ENCODE peak calls at places on chromosome 21, in four cellular contexts. I is Calu3, S is fibroblast of pulmonary artery, A is K562. V is an unnamed sample.
A peak's percentile ranks its signal among the peaks of the same experiment; 100 is the strongest.

GRCh38 chr21:38468989-38469388 is 29.3 kb downstream of the ERG start:
- DNase-seq in S (no peak), A (no peak), I (no peak), V (no peak)

GRCh38 chr21:45255381-45256020 is 32.2 kb downstream of the POFUT2 start:
- DNase-seq in A (peak; percentile 59), S (no peak), I (peak; percentile 28), V (no peak)

GRCh38 chr21:33028759-33029511 is 3.2 kb downstream of the OLIG2 start:
- DNase-seq in S (no peak), I (no peak), A (no peak), V (no peak)

GRCh38 chr21:33157303-33157702 is 72.4 kb upstream of the IFNAR2 start:
- DNase-seq in I (no peak), S (peak; percentile 24), A (no peak), V (no peak)

GRCh38 chr21:39904457-39904856 is 37.2 kb downstream of the PCP4 start:
- DNase-seq in A (no peak), I (no peak), S (no peak), V (no peak)

GRCh38 chr21:31730687-31731111 is 1.2 kb downstream of the SCAF4 start:
- DNase-seq in S (peak; percentile 42), I (no peak), A (peak; percentile 59), V (no peak)

GRCh38 chr21:15057290-15057689 is 7.5 kb downstream of the NRIP1 start:
- DNase-seq in S (no peak), I (no peak), A (peak; percentile 58), V (no peak)

GRCh38 chr21:23936224-23936623 is 1671.1 kb downstream of the MRPL39 start:
- DNase-seq in I (no peak), A (peak; percentile 33), S (peak; percentile 33), V (no peak)

GRCh38 chr21:32096411-32096810 is 182.4 kb downstream of the MIS18A start:
- DNase-seq in S (no peak), I (peak; percentile 30), A (peak; percentile 54), V (no peak)

GRCh38 chr21:46399129-46399528 is 59.6 kb upstream of the DIP2A start:
- DNase-seq in S (no peak), A (no peak), I (no peak), V (no peak)

GRCh38 chr21:30719401-30719800 is 824 bp upstream of the KRTAP21-3 start:
- DNase-seq in S (no peak), A (no peak), I (no peak), V (no peak)

GRCh38 chr21:38567577-38568360 is 69.5 kb upstream of the ERG start:
- DNase-seq in I (no peak), A (no peak), S (peak; percentile 18), V (no peak)

GRCh38 chr21:14541840-14542495 is 4.1 kb downstream of the SAMSN1 start:
- DNase-seq in S (peak; percentile 32), A (peak; percentile 63), I (no peak), V (no peak)

GRCh38 chr21:29196021-29196663 is 65.7 kb downstream of the MAP3K7CL start:
- DNase-seq in A (peak; percentile 77), S (peak; percentile 96), I (peak; percentile 76), V (peak; percentile 19)

GRCh38 chr21:46561448-46562095 is 43.3 kb downstream of the S100B start:
- DNase-seq in S (no peak), I (no peak), A (no peak), V (no peak)

GRCh38 chr21:32480381-32480780 is 67.9 kb downstream of the EVA1C start:
- DNase-seq in S (no peak), A (no peak), I (no peak), V (no peak)

GRCh38 chr21:45285266-45285931 is 2.3 kb downstream of the POFUT2 start:
- DNase-seq in S (no peak), A (no peak), I (no peak), V (no peak)

GRCh38 chr21:17270234-17270633 is 242.6 kb upstream of the CXADR start:
- DNase-seq in I (no peak), A (peak; percentile 0), S (peak; percentile 73), V (no peak)

GRCh38 chr21:28148400-28149064 is 844.1 kb downstream of the LTN1 start:
- DNase-seq in I (peak; percentile 1), S (peak; percentile 57), A (no peak), V (no peak)

GRCh38 chr21:31926498-31926897 is 53.7 kb downstream of the HUNK start:
- DNase-seq in I (no peak), A (no peak), S (no peak), V (no peak)

GRCh38 chr21:8988696-8989095 is 1532.7 kb upstream of the TPTE start:
- DNase-seq in I (peak; percentile 65), A (peak; percentile 80), S (no peak), V (no peak)

GRCh38 chr21:32702702-32703101 is 25.1 kb downstream of the SYNJ1 start:
- DNase-seq in I (no peak), A (peak; percentile 13), S (peak; percentile 83), V (no peak)

GRCh38 chr21:29080454-29080930 is 7.0 kb upstream of the CCT8 start:
- DNase-seq in S (no peak), A (no peak), I (no peak), V (peak; percentile 33)

GRCh38 chr21:15966216-15966615 is 236.4 kb downstream of the USP25 start:
- DNase-seq in I (no peak), A (no peak), S (peak; percentile 13), V (no peak)

GRCh38 chr21:28111151-28111619 is 881.5 kb downstream of the LTN1 start:
- DNase-seq in I (no peak), S (peak; percentile 95), A (no peak), V (no peak)

GRCh38 chr21:38938343-38938742 is 132.6 kb downstream of the ETS2 start:
- DNase-seq in I (no peak), S (peak; percentile 35), A (no peak), V (no peak)

GRCh38 chr21:38768385-38769071 is 37.2 kb upstream of the ETS2 start:
- DNase-seq in A (no peak), S (peak; percentile 89), I (no peak), V (no peak)

GRCh38 chr21:35046880-35047229 is 2.2 kb downstream of the RUNX1 start:
- DNase-seq in I (peak; percentile 32), A (no peak), S (no peak), V (no peak)

GRCh38 chr21:35046223-35046690 is 2.8 kb downstream of the RUNX1 start:
- DNase-seq in A (no peak), I (no peak), S (no peak), V (no peak)

GRCh38 chr21:35050348-35051286 is 1.5 kb upstream of the RUNX1 start:
- DNase-seq in I (no peak), S (no peak), A (no peak), V (no peak)

GRCh38 chr21:35048706-35049617 is at the start of gene RUNX1:
- DNase-seq in S (peak; percentile 53), I (no peak), A (peak; percentile 61), V (peak; percentile 80)

DNA sequence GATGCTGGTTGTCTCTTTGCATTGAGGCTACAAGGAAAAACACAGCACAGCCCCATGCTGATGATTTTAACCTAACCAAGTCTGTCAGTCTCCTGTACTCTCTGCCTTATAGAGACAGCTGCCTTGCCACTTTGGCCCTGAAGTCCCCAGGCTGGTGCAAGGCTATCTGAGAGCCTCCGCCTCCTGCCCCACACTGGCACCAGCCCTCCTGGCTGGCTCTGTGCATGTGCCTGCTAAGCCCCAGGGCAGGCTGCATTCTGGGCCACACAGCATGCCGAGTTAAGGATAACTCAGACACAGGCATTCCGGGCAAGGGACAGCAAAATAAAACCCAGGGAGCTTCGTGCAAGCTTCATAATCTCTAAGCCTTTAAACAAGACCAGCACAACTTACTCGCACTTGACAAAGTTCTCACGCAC is 910 bp downstream of the RUNX1 start:
- DNase-seq in S (no peak), A (no peak), I (peak; percentile 14), V (peak; percentile 40)
- TF ChIP-seq CTCF in S (no peak), A (no peak), I (no peak), V (no peak)

GRCh38 chr21:36544545-36544944 is 64.6 kb upstream of the CLDN14 start:
- DNase-seq in S (no peak), A (no peak), I (no peak), V (no peak)

GRCh38 chr21:36543924-36544323 is 64.0 kb upstream of the CLDN14 start:
- DNase-seq in I (no peak), A (no peak), S (no peak), V (no peak)

GRCh38 chr21:36541721-36542139 is 61.8 kb upstream of the CLDN14 start:
- DNase-seq in A (no peak), S (no peak), I (no peak), V (no peak)

GRCh38 chr21:36540700-36541099 is 60.8 kb upstream of the CLDN14 start:
- DNase-seq in I (no peak), A (no peak), S (no peak), V (no peak)

GRCh38 chr21:36542312-36543101 is 62.6 kb upstream of the CLDN14 start:
- DNase-seq in S (peak; percentile 9), I (no peak), A (no peak), V (no peak)
- TF ChIP-seq CTCF in S (no peak), I (no peak), A (peak; percentile 9), V (no peak)

DNA sequence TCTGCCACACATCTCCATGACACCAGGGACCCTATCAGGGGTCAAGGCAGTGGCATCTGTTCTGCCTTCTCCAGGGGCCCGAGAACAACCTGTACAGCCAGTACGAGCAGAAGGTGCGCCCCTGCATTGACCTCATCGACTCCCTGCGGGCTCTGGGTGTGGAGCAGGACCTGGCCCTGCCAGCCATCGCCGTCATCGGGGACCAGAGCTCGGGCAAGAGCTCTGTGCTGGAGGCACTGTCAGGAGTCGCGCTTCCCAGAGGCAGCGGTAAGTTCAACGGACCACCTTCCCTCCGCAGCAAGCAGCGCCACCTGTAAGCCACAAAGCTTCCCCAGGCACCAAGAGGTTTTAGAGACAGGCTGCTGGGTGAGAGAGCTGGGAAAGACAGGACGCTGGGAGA is 15.9 kb downstream of the MX2 start:
- DNase-seq in A (no peak), I (no peak), S (no peak), V (no peak)
- TF ChIP-seq CTCF in A (no peak), I (no peak), S (no peak), V (no peak)

GRCh38 chr21:43983390-43983789 is 28.7 kb upstream of the TRAPPC10 start:
- DNase-seq in A (no peak), S (no peak), I (no peak), V (no peak)
- TF ChIP-seq CTCF in A (no peak), S (no peak), I (no peak), V (no peak)

GRCh38 chr21:37220981-37221664 is 46.0 kb downstream of the VPS26C start:
- DNase-seq in S (peak; percentile 87), A (peak; percentile 94), I (peak; percentile 92), V (peak; percentile 85)
- TF ChIP-seq CTCF in S (peak; percentile 48), A (peak; percentile 55), I (no peak), V (no peak)

V was measured in natural killer cell.